ENCODE peak calls at places on chromosomes 3 and 15, in five cellular contexts. O is IMR-90, C is lower lobe of right lung, A is brain microvascular endothelial cell, P is spleen. J is an unnamed sample.

GRCh38 chr3:178434206-178434805 is 101.9 kb upstream of the KCNMB2 start:
- DNase-seq in C (no peak), A (no peak), P (no peak), O (no peak), J (no peak)

GRCh38 chr3:183386651-183387050 is 41.8 kb downstream of the MCF2L2 start:
- DNase-seq in C (no peak), P (no peak), A (no peak), O (no peak), J (no peak)

GRCh38 chr3:126290325-126290724 is 66.9 kb downstream of the KLF15 start:
- DNase-seq in C (no peak), A (no peak), P (no peak), O (no peak), J (no peak)

GRCh38 chr3:195251336-195252065 is 19.5 kb downstream of the XXYLT1 start:
- DNase-seq in O (no peak), P (no peak), C (no peak), A (no peak), J (no peak)

GRCh38 chr3:86991482-86991815 is 500 bp upstream of the VGLL3 start:
- DNase-seq in P (no peak), A (no peak), C (no peak), O (no peak), J (no peak)

GRCh38 chr3:55487376-55488241 is 503 bp upstream of the WNT5A start:
- DNase-seq in A (peak), P (no peak), O (peak), C (peak), J (no peak)

GRCh38 chr3:188026191-188026968 is 127.6 kb upstream of the LPP start:
- DNase-seq in A (no peak), O (no peak), P (no peak), C (no peak), J (no peak)

GRCh38 chr3:114675104-114675503 is 381.3 kb downstream of the TIGIT start:
- DNase-seq in C (no peak), A (peak), P (no peak), O (peak), J (no peak)

GRCh38 chr15:95624616-95625361 is 705.7 kb upstream of the NR2F2 start:
- DNase-seq in A (no peak), O (no peak), C (no peak), P (no peak), J (no peak)

GRCh38 chr3:196274585-196274984 is 12.9 kb downstream of the PCYT1A start:
- DNase-seq in P (no peak), O (peak), C (no peak), A (peak), J (no peak)

GRCh38 chr3:60588806-60589205 is 662.4 kb downstream of the FHIT start:
- DNase-seq in A (peak), C (no peak), O (peak), P (no peak), J (no peak)

GRCh38 chr3:20022954-20023644 is 11.0 kb upstream of the PP2D1 start:
- DNase-seq in O (no peak), C (no peak), A (no peak), P (no peak), J (no peak)

GRCh38 chr3:127817331-127817821 is 4.9 kb downstream of the MGLL start:
- DNase-seq in P (no peak), C (no peak), A (peak), O (peak), J (no peak)

GRCh38 chr3:110969229-110970211 is 102.1 kb upstream of the NECTIN3 start:
- DNase-seq in O (no peak), A (no peak), P (peak), C (no peak), J (no peak)

GRCh38 chr15:28127036-28127435 is 27.9 kb upstream of the OCA2 start:
- DNase-seq in C (no peak), A (no peak), O (no peak), P (no peak), J (no peak)

GRCh38 chr3:169836942-169837275 is 24.2 kb upstream of the LRRC34 start:
- DNase-seq in A (no peak), P (no peak), C (no peak), O (no peak), J (no peak)

GRCh38 chr15:88125578-88125977 is 131.0 kb downstream of the NTRK3 start:
- DNase-seq in C (no peak), O (no peak), P (no peak), A (no peak), J (no peak)

GRCh38 chr3:46948830-46949671 is 27.5 kb downstream of the CCDC12 start:
- DNase-seq in C (peak), A (no peak), O (no peak), P (peak), J (no peak)

GRCh38 chr3:27114684-27115083 is 254.5 kb downstream of the NEK10 start:
- DNase-seq in C (no peak), A (peak), O (peak), P (no peak), J (no peak)

GRCh38 chr15:89201465-89202005 is 19.8 kb downstream of the RLBP1 start:
- DNase-seq in A (no peak), C (no peak), O (no peak), P (no peak), J (no peak)

GRCh38 chr3:112647122-112647521 is 6.2 kb upstream of the CCDC80 start:
- DNase-seq in C (no peak), P (no peak), O (peak), A (peak), J (no peak)

GRCh38 chr15:63357061-63357460 is 24.6 kb downstream of the CA12 start:
- DNase-seq in C (no peak), P (no peak), A (no peak), O (no peak), J (no peak)

GRCh38 chr3:128318275-128318920 is 148.3 kb downstream of the DNAJB8 start:
- DNase-seq in A (no peak), C (no peak), O (no peak), P (no peak), J (no peak)

GRCh38 chr3:129624347-129625070 is 18.0 kb upstream of the PLXND1 start:
- DNase-seq in O (peak), P (peak), A (no peak), C (peak), J (no peak)

GRCh38 chr3:186644683-186645082 is 4.5 kb downstream of the FETUB start:
- DNase-seq in A (no peak), O (no peak), C (no peak), P (no peak), J (no peak)

GRCh38 chr15:70382762-70383458 is 285.2 kb upstream of the TLE3 start:
- DNase-seq in C (no peak), A (no peak), P (no peak), O (no peak), J (no peak)

GRCh38 chr3:46517016-46517770 is 19.4 kb downstream of the RTP3 start:
- DNase-seq in P (no peak), A (peak), O (peak), C (no peak), J (no peak)

GRCh38 chr3:101084404-101084803 is 91.2 kb upstream of the ABI3BP start:
- DNase-seq in C (no peak), A (no peak), O (no peak), P (no peak), J (no peak)

GRCh38 chr3:184726497-184726896 is 14.6 kb upstream of the MAGEF1 start:
- DNase-seq in C (no peak), P (no peak), A (no peak), O (no peak), J (no peak)

GRCh38 chr3:112002458-112002971 is 3.8 kb downstream of the TAGLN3 start:
- DNase-seq in O (peak), P (no peak), A (no peak), C (no peak), J (no peak)

GRCh38 chr15:60858511-60859085 is 370.5 kb downstream of the RORA start:
- DNase-seq in A (no peak), P (no peak), O (no peak), C (no peak), J (no peak)

GRCh38 chr15:45307230-45307924 is 55.3 kb downstream of the SLC28A2 start:
- DNase-seq in C (no peak), A (peak), P (no peak), O (peak), J (no peak)

GRCh38 chr3:72100626-72101187 is 315.8 kb upstream of the PROK2 start:
- DNase-seq in A (peak), C (peak), P (peak), O (peak), J (peak)

GRCh38 chr15:44712108-44713005 is 1.0 kb downstream of the B2M start:
- DNase-seq in O (peak), C (peak), A (peak), P (peak), J (no peak)

GRCh38 chr3:73447118-73447517 is 177.6 kb downstream of the PDZRN3 start:
- DNase-seq in O (no peak), C (no peak), A (no peak), P (no peak), J (no peak)

GRCh38 chr15:66593219-66593780 is 27.5 kb upstream of the LCTL start:
- DNase-seq in P (no peak), O (peak), A (no peak), C (peak), J (no peak)

DNA sequence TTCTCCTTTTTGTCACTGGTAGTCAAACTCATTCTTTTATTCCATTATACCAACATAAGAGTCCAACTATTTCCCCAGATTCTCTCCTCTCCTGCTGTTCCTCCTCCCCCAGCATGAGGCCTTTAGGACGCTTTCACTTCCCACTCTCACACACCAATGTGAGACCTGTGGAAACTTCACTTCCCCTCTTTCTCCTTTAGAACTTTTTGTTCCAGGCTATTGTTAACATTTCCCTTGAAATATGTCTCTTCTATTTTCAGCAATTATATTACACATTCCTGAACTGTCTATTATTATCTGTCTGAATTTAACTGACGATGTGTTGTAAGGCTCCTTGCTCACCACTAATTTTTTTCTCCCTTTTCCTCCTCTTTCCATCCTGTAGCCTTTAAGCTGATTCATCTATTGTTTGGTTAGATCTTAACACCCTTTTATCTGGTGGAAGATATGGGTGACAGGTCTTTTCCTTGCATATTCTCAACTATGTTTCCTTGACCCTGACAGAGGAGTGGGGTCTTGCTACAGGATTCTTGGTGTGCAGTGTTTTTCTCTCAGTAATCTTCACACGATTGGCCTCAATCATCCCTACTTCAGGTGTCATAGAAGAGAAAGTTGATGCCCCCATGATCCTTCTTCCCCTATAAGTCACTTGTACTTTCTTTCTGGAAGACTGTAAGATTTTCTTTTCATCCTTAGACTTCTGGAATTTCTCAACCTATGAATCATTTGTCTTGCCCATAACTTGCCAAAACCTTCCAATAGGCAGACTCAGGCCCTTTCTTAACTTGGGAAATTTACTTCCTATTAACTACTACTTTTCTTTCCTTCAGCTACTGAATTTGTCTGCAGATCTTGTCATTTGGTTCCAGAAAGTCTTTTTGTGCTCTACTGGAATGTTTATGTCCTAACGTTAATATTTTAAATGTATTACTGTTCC is 5.9 kb downstream of the CYP19A1 start:
- DNase-seq in C (no peak), P (no peak), O (no peak), A (no peak), J (peak)
- H3K27ac ChIP-seq in C (no peak), P (peak), O (no peak), A (no peak), J (peak)

GRCh38 chr15:56934269-56934668 is 15.8 kb downstream of the TCF12 start:
- DNase-seq in C (no peak), P (no peak), O (peak), A (peak), J (no peak)
- H3K27ac ChIP-seq in C (no peak), P (no peak), O (no peak), A (no peak), J (peak)

GRCh38 chr3:141418751-141419150 is 50.4 kb downstream of the ZBTB38 start:
- DNase-seq in A (no peak), C (no peak), O (no peak), P (no peak), J (no peak)
- H3K27ac ChIP-seq in A (no peak), C (peak), O (no peak), P (no peak), J (no peak)

GRCh38 chr3:30721314-30721634 is 114.9 kb downstream of the TGFBR2 start:
- DNase-seq in P (no peak), A (no peak), O (no peak), C (no peak), J (no peak)
- H3K27ac ChIP-seq in P (no peak), A (no peak), O (peak), C (no peak), J (no peak)

GRCh38 chr3:32432711-32433530 is 41.3 kb downstream of the CMTM7 start:
- DNase-seq in P (no peak), C (no peak), A (no peak), O (peak), J (no peak)
- H3K27ac ChIP-seq in P (peak), C (peak), A (no peak), O (no peak), J (no peak)

DNA sequence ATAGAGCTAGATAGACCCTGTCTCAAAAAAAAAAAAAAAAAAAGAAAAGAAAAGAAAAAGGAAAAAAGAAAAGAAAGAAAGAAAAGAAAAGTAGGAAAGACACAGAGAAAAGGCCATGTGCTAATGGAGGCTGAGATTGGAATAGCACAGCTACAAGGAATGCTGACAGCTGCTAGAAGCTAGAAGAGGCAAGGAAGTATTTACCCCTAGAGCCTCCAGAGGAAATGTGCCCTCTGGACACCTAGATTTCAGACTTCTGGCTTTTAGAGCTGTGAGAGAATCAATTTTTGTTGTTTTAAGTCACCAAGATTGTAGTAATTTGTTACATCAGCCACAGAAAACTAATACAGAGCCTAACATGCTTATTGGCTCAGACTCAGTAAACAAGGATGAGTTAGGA is 33.2 kb upstream of the GLCE start:
- DNase-seq in O (no peak), P (no peak), C (no peak), A (no peak), J (no peak)
- H3K27ac ChIP-seq in O (peak), P (no peak), C (no peak), A (no peak), J (no peak)

GRCh38 chr15:29819979-29820801 is 2.1 kb downstream of the TJP1 start:
- DNase-seq in A (no peak), C (no peak), P (no peak), O (peak), J (no peak)
- H3K27ac ChIP-seq in A (peak), C (peak), P (peak), O (peak), J (peak)